ENCODE peak calls at places on chromosomes 3 and 15, in ten cellular contexts. One of them, this sample, is unnamed.
A peak's percentile ranks its signal among the peaks of the same experiment; 100 is the strongest.

GRCh38 chr3:120425877-120426276 is 24.9 kb downstream of the FSTL1 start:
- DNase-seq in tibial artery: no peak
- DNase-seq in PC-3: no peak
- DNase-seq in RWPE2: no peak
- DNase-seq in left lung: no peak
- DNase-seq in PC-9: no peak
- DNase-seq in tibial nerve: no peak
- DNase-seq in heart left ventricle: peak; percentile 61
- DNase-seq in GM23248: peak; percentile 88
- DNase-seq in left ventricle myocardium inferior: no peak
- DNase-seq in this sample: no peak

GRCh38 chr15:25903024-25903581 is 40.0 kb upstream of the ATP10A start:
- DNase-seq in tibial artery: no peak
- DNase-seq in PC-3: peak; percentile 80
- DNase-seq in RWPE2: no peak
- DNase-seq in left lung: peak; percentile 63
- DNase-seq in PC-9: no peak
- DNase-seq in tibial nerve: no peak
- DNase-seq in heart left ventricle: no peak
- DNase-seq in GM23248: peak; percentile 89
- DNase-seq in left ventricle myocardium inferior: no peak
- DNase-seq in this sample: no peak

GRCh38 chr15:74032046-74032445 is 37.5 kb downstream of the PML start:
- DNase-seq in tibial artery: no peak
- DNase-seq in PC-3: no peak
- DNase-seq in RWPE2: no peak
- DNase-seq in left lung: no peak
- DNase-seq in PC-9: no peak
- DNase-seq in tibial nerve: no peak
- DNase-seq in heart left ventricle: no peak
- DNase-seq in GM23248: no peak
- DNase-seq in left ventricle myocardium inferior: no peak
- DNase-seq in this sample: no peak

GRCh38 chr3:105781871-105782270 is 86.9 kb downstream of the CBLB start:
- DNase-seq in tibial artery: no peak
- DNase-seq in PC-3: no peak
- DNase-seq in RWPE2: no peak
- DNase-seq in left lung: no peak
- DNase-seq in PC-9: no peak
- DNase-seq in tibial nerve: no peak
- DNase-seq in heart left ventricle: no peak
- DNase-seq in GM23248: peak; percentile 55
- DNase-seq in left ventricle myocardium inferior: no peak
- DNase-seq in this sample: no peak

GRCh38 chr15:32825219-32825618 is 107.4 kb downstream of the GREM1 start:
- DNase-seq in tibial artery: no peak
- DNase-seq in PC-3: no peak
- DNase-seq in RWPE2: no peak
- DNase-seq in left lung: no peak
- DNase-seq in PC-9: no peak
- DNase-seq in tibial nerve: no peak
- DNase-seq in heart left ventricle: no peak
- DNase-seq in GM23248: peak; percentile 16
- DNase-seq in left ventricle myocardium inferior: no peak
- DNase-seq in this sample: no peak

GRCh38 chr15:28919201-28919627 is 33.4 kb downstream of the APBA2 start:
- DNase-seq in tibial artery: no peak
- DNase-seq in PC-3: peak; percentile 43
- DNase-seq in RWPE2: peak; percentile 63
- DNase-seq in left lung: peak; percentile 65
- DNase-seq in PC-9: no peak
- DNase-seq in tibial nerve: no peak
- DNase-seq in heart left ventricle: no peak
- DNase-seq in GM23248: no peak
- DNase-seq in left ventricle myocardium inferior: no peak
- DNase-seq in this sample: no peak

GRCh38 chr3:154684021-154684420 is 254.0 kb upstream of the GPR149 start:
- DNase-seq in tibial artery: no peak
- DNase-seq in PC-3: no peak
- DNase-seq in RWPE2: no peak
- DNase-seq in left lung: no peak
- DNase-seq in PC-9: no peak
- DNase-seq in tibial nerve: no peak
- DNase-seq in heart left ventricle: no peak
- DNase-seq in GM23248: no peak
- DNase-seq in left ventricle myocardium inferior: no peak
- DNase-seq in this sample: no peak

GRCh38 chr15:83207622-83208356 is at the start of gene HDGFL3:
- DNase-seq in tibial artery: peak; percentile 59
- DNase-seq in PC-3: peak; percentile 59
- DNase-seq in RWPE2: peak; percentile 80
- DNase-seq in left lung: peak; percentile 85
- DNase-seq in PC-9: peak; percentile 9
- DNase-seq in tibial nerve: peak; percentile 47
- DNase-seq in heart left ventricle: peak; percentile 76
- DNase-seq in GM23248: peak; percentile 79
- DNase-seq in left ventricle myocardium inferior: peak; percentile 69
- DNase-seq in this sample: peak; percentile 78

GRCh38 chr3:49689046-49689886 is at the start of the genes MST1 and RNF123:
- DNase-seq in tibial artery: peak; percentile 79
- DNase-seq in PC-3: peak; percentile 90
- DNase-seq in RWPE2: peak; percentile 87
- DNase-seq in left lung: peak; percentile 97
- DNase-seq in PC-9: peak; percentile 88
- DNase-seq in tibial nerve: peak; percentile 78
- DNase-seq in heart left ventricle: peak; percentile 95
- DNase-seq in GM23248: peak; percentile 89
- DNase-seq in left ventricle myocardium inferior: peak; percentile 92
- DNase-seq in this sample: peak; percentile 96

GRCh38 chr3:184155644-184156521 is 706 bp downstream of the DVL3 start:
- DNase-seq in tibial artery: no peak
- DNase-seq in PC-3: peak; percentile 33
- DNase-seq in RWPE2: no peak
- DNase-seq in left lung: peak; percentile 89
- DNase-seq in PC-9: no peak
- DNase-seq in tibial nerve: no peak
- DNase-seq in heart left ventricle: peak; percentile 53
- DNase-seq in GM23248: peak; percentile 76
- DNase-seq in left ventricle myocardium inferior: no peak
- DNase-seq in this sample: peak; percentile 73

GRCh38 chr3:185763347-185764010 is 61.4 kb downstream of the IGF2BP2 start:
- DNase-seq in tibial artery: no peak
- DNase-seq in PC-3: no peak
- DNase-seq in RWPE2: no peak
- DNase-seq in left lung: no peak
- DNase-seq in PC-9: no peak
- DNase-seq in tibial nerve: no peak
- DNase-seq in heart left ventricle: no peak
- DNase-seq in GM23248: no peak
- DNase-seq in left ventricle myocardium inferior: no peak
- DNase-seq in this sample: no peak

GRCh38 chr3:196737655-196738054 is 2.0 kb upstream of the PAK2 start:
- DNase-seq in tibial artery: no peak
- DNase-seq in PC-3: no peak
- DNase-seq in RWPE2: no peak
- DNase-seq in left lung: no peak
- DNase-seq in PC-9: no peak
- DNase-seq in tibial nerve: no peak
- DNase-seq in heart left ventricle: no peak
- DNase-seq in GM23248: no peak
- DNase-seq in left ventricle myocardium inferior: no peak
- DNase-seq in this sample: no peak

GRCh38 chr3:196741401-196741761 is 1.7 kb downstream of the PAK2 start:
- DNase-seq in tibial artery: no peak
- DNase-seq in PC-3: peak; percentile 13
- DNase-seq in RWPE2: no peak
- DNase-seq in left lung: no peak
- DNase-seq in PC-9: no peak
- DNase-seq in tibial nerve: no peak
- DNase-seq in heart left ventricle: no peak
- DNase-seq in GM23248: no peak
- DNase-seq in left ventricle myocardium inferior: no peak
- DNase-seq in this sample: no peak

GRCh38 chr3:196736670-196737374 is 2.8 kb upstream of the PAK2 start:
- DNase-seq in tibial artery: no peak
- DNase-seq in PC-3: no peak
- DNase-seq in RWPE2: no peak
- DNase-seq in left lung: no peak
- DNase-seq in PC-9: no peak
- DNase-seq in tibial nerve: no peak
- DNase-seq in heart left ventricle: no peak
- DNase-seq in GM23248: no peak
- DNase-seq in left ventricle myocardium inferior: no peak
- DNase-seq in this sample: no peak

GRCh38 chr3:196740476-196741400 is 1.1 kb downstream of the PAK2 start:
- DNase-seq in tibial artery: no peak
- DNase-seq in PC-3: peak; percentile 68
- DNase-seq in RWPE2: no peak
- DNase-seq in left lung: no peak
- DNase-seq in PC-9: no peak
- DNase-seq in tibial nerve: peak; percentile 18
- DNase-seq in heart left ventricle: peak; percentile 35
- DNase-seq in GM23248: peak; percentile 88
- DNase-seq in left ventricle myocardium inferior: peak; percentile 17
- DNase-seq in this sample: no peak

GRCh38 chr3:196739671-196740475 is at the start of gene PAK2:
- DNase-seq in tibial artery: peak; percentile 91
- DNase-seq in PC-3: peak; percentile 91
- DNase-seq in RWPE2: peak; percentile 90
- DNase-seq in left lung: peak; percentile 100
- DNase-seq in PC-9: peak; percentile 93
- DNase-seq in tibial nerve: peak; percentile 79
- DNase-seq in heart left ventricle: peak; percentile 96
- DNase-seq in GM23248: peak; percentile 96
- DNase-seq in left ventricle myocardium inferior: peak; percentile 95
- DNase-seq in this sample: peak; percentile 95
- H3K4me1 ChIP-seq in tibial artery: no peaks in the 10 kb centered on the region
- H3K4me1 ChIP-seq in PC-3: peaks cover 18% of the 10 kb centered on the region
- H3K4me1 ChIP-seq in RWPE2: peaks cover 7% of the 10 kb centered on the region
- H3K4me1 ChIP-seq in left lung: peaks cover 43% of the 10 kb centered on the region
- H3K4me1 ChIP-seq in PC-9: peaks cover 11% of the 10 kb centered on the region
- H3K4me1 ChIP-seq in tibial nerve: peaks cover 13% of the 10 kb centered on the region
- H3K4me1 ChIP-seq in heart left ventricle: peaks cover 17% of the 10 kb centered on the region
- H3K4me1 ChIP-seq in GM23248: peaks cover 7% of the 10 kb centered on the region
- H3K4me1 ChIP-seq in left ventricle myocardium inferior: peaks cover 43% of the 10 kb centered on the region
- H3K4me1 ChIP-seq in this sample: peaks cover 8% of the 10 kb centered on the region

GRCh38 chr3:171847133-171847532 is 4.0 kb downstream of the TMEM212 start:
- DNase-seq in tibial artery: no peak
- DNase-seq in PC-3: no peak
- DNase-seq in RWPE2: no peak
- DNase-seq in left lung: no peak
- DNase-seq in PC-9: no peak
- DNase-seq in tibial nerve: no peak
- DNase-seq in heart left ventricle: peak; percentile 52
- DNase-seq in GM23248: no peak
- DNase-seq in left ventricle myocardium inferior: no peak
- DNase-seq in this sample: no peak
- H3K4me1 ChIP-seq in tibial artery: no peaks in the 10 kb centered on the region
- H3K4me1 ChIP-seq in PC-3: peaks cover 8% of the 10 kb centered on the region
- H3K4me1 ChIP-seq in RWPE2: no peaks in the 10 kb centered on the region
- H3K4me1 ChIP-seq in left lung: peaks cover 4% of the 10 kb centered on the region
- H3K4me1 ChIP-seq in PC-9: peaks cover 19% of the 10 kb centered on the region
- H3K4me1 ChIP-seq in tibial nerve: no peaks in the 10 kb centered on the region
- H3K4me1 ChIP-seq in heart left ventricle: peaks cover 8% of the 10 kb centered on the region
- H3K4me1 ChIP-seq in GM23248: peaks cover 12% of the 10 kb centered on the region
- H3K4me1 ChIP-seq in left ventricle myocardium inferior: peaks cover 31% of the 10 kb centered on the region
- H3K4me1 ChIP-seq in this sample: no peaks in the 10 kb centered on the region

GRCh38 chr3:9781551-9781950 is 10.7 kb downstream of the TADA3 start:
- DNase-seq in tibial artery: no peak
- DNase-seq in PC-3: no peak
- DNase-seq in RWPE2: no peak
- DNase-seq in left lung: no peak
- DNase-seq in PC-9: no peak
- DNase-seq in tibial nerve: no peak
- DNase-seq in heart left ventricle: no peak
- DNase-seq in GM23248: no peak
- DNase-seq in left ventricle myocardium inferior: no peak
- DNase-seq in this sample: no peak
- H3K4me1 ChIP-seq in tibial artery: no peaks in the 10 kb centered on the region
- H3K4me1 ChIP-seq in PC-3: no peaks in the 10 kb centered on the region
- H3K4me1 ChIP-seq in RWPE2: no peaks in the 10 kb centered on the region
- H3K4me1 ChIP-seq in left lung: peaks cover 53% of the 10 kb centered on the region
- H3K4me1 ChIP-seq in PC-9: no peaks in the 10 kb centered on the region
- H3K4me1 ChIP-seq in tibial nerve: peaks cover 20% of the 10 kb centered on the region
- H3K4me1 ChIP-seq in heart left ventricle: peaks cover 3% of the 10 kb centered on the region
- H3K4me1 ChIP-seq in GM23248: peaks cover 23% of the 10 kb centered on the region
- H3K4me1 ChIP-seq in left ventricle myocardium inferior: peaks cover 10% of the 10 kb centered on the region
- H3K4me1 ChIP-seq in this sample: no peaks in the 10 kb centered on the region

GRCh38 chr15:39282663-39283208 is 298.1 kb upstream of the THBS1 start:
- DNase-seq in tibial artery: no peak
- DNase-seq in PC-3: no peak
- DNase-seq in RWPE2: peak; percentile 66
- DNase-seq in left lung: peak; percentile 53
- DNase-seq in PC-9: no peak
- DNase-seq in tibial nerve: no peak
- DNase-seq in heart left ventricle: no peak
- DNase-seq in GM23248: peak; percentile 60
- DNase-seq in left ventricle myocardium inferior: no peak
- DNase-seq in this sample: no peak

GRCh38 chr15:39286706-39287105 is 294.2 kb upstream of the THBS1 start:
- DNase-seq in tibial artery: no peak
- DNase-seq in PC-3: peak; percentile 5
- DNase-seq in RWPE2: no peak
- DNase-seq in left lung: no peak
- DNase-seq in PC-9: no peak
- DNase-seq in tibial nerve: no peak
- DNase-seq in heart left ventricle: no peak
- DNase-seq in GM23248: no peak
- DNase-seq in left ventricle myocardium inferior: no peak
- DNase-seq in this sample: no peak

GRCh38 chr15:39285663-39286062 is 295.2 kb upstream of the THBS1 start:
- DNase-seq in tibial artery: no peak
- DNase-seq in PC-3: no peak
- DNase-seq in RWPE2: no peak
- DNase-seq in left lung: no peak
- DNase-seq in PC-9: no peak
- DNase-seq in tibial nerve: no peak
- DNase-seq in heart left ventricle: no peak
- DNase-seq in GM23248: peak; percentile 52
- DNase-seq in left ventricle myocardium inferior: no peak
- DNase-seq in this sample: no peak

GRCh38 chr15:39283531-39283930 is 297.3 kb upstream of the THBS1 start:
- DNase-seq in tibial artery: no peak
- DNase-seq in PC-3: no peak
- DNase-seq in RWPE2: no peak
- DNase-seq in left lung: no peak
- DNase-seq in PC-9: no peak
- DNase-seq in tibial nerve: no peak
- DNase-seq in heart left ventricle: no peak
- DNase-seq in GM23248: no peak
- DNase-seq in left ventricle myocardium inferior: no peak
- DNase-seq in this sample: no peak

DNA sequence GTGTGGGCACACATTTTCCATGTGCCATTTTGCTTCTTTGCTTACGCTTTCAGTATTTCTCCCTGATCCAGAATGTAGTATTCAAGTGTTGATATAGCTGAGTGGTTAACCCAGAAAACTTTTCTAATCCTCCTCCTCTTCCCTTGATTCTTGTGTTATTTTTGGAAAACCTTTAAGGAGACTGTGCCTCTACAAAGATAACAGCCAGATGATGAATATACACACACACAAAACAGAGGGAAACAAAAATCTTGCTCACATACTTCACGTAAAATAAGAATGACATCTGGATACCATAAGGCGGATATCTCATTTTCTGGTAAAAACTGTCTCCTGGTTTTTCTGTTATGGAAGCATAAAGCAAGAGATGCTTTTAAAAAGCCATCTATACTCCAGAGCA is 295.8 kb upstream of the THBS1 start:
- DNase-seq in tibial artery: no peak
- DNase-seq in PC-3: no peak
- DNase-seq in RWPE2: no peak
- DNase-seq in left lung: no peak
- DNase-seq in PC-9: no peak
- DNase-seq in tibial nerve: no peak
- DNase-seq in heart left ventricle: no peak
- DNase-seq in GM23248: no peak
- DNase-seq in left ventricle myocardium inferior: no peak
- DNase-seq in this sample: no peak
- H3K4me1 ChIP-seq in tibial artery: no peaks in the 10 kb centered on the region
- H3K4me1 ChIP-seq in PC-3: peaks cover 35% of the 10 kb centered on the region
- H3K4me1 ChIP-seq in RWPE2: peaks cover 40% of the 10 kb centered on the region
- H3K4me1 ChIP-seq in left lung: no peaks in the 10 kb centered on the region
- H3K4me1 ChIP-seq in PC-9: no peaks in the 10 kb centered on the region
- H3K4me1 ChIP-seq in tibial nerve: no peaks in the 10 kb centered on the region
- H3K4me1 ChIP-seq in heart left ventricle: peaks cover 4% of the 10 kb centered on the region
- H3K4me1 ChIP-seq in GM23248: peaks cover 77% of the 10 kb centered on the region
- H3K4me1 ChIP-seq in left ventricle myocardium inferior: peaks cover 14% of the 10 kb centered on the region
- H3K4me1 ChIP-seq in this sample: no peaks in the 10 kb centered on the region